ENCODE peak calls at places on chromosomes 3 and 15, in eight cellular contexts. I, Y, K, L, P, G, X and Q are unnamed samples.
A peak's percentile ranks its signal among the peaks of the same experiment; 100 is the strongest.

GRCh38 chr3:16050641-16051467 is 123.6 kb upstream of the GALNT15 start:
- DNase-seq in I (no peak), Y (no peak), K (no peak), L (no peak), P (no peak), G (no peak), X (no peak), Q (no peak)

GRCh38 chr3:183117046-183117445 is 17.8 kb upstream of the MCCC1 start:
- DNase-seq in I (no peak), Y (no peak), K (no peak), L (no peak), P (no peak), G (no peak), X (no peak), Q (no peak)

GRCh38 chr15:99504823-99505551 is 60.8 kb upstream of the MEF2A start:
- DNase-seq in I (peak; percentile 50), Y (no peak), K (no peak), L (no peak), P (peak; percentile 40), G (no peak), X (no peak), Q (no peak)

GRCh38 chr15:83365370-83365938 is 81.0 kb upstream of the BNC1 start:
- DNase-seq in I (no peak), Y (peak; percentile 57), K (peak; percentile 41), L (no peak), P (peak; percentile 76), G (no peak), X (peak; percentile 49), Q (no peak)

GRCh38 chr15:74842581-74843444 is at the start of gene ULK3:
- DNase-seq in I (peak; percentile 92), Y (peak; percentile 95), K (peak; percentile 79), L (peak; percentile 92), P (peak; percentile 94), G (peak; percentile 97), X (no peak), Q (peak; percentile 98)

GRCh38 chr15:76236350-76236749 is 74.9 kb downstream of the ETFA start:
- DNase-seq in I (no peak), Y (no peak), K (no peak), L (no peak), P (no peak), G (no peak), X (no peak), Q (no peak)

GRCh38 chr3:107235193-107235922 is 141.9 kb upstream of the CCDC54 start:
- DNase-seq in I (no peak), Y (no peak), K (no peak), L (no peak), P (no peak), G (no peak), X (no peak), Q (no peak)

GRCh38 chr3:119559441-119559963 is at the start of gene CD80:
- DNase-seq in I (peak; percentile 72), Y (peak; percentile 51), K (peak; percentile 48), L (peak; percentile 86), P (peak; percentile 19), G (no peak), X (peak; percentile 5), Q (peak; percentile 59)

GRCh38 chr3:156608601-156609000 is 53.7 kb upstream of the SSR3 start:
- DNase-seq in I (no peak), Y (no peak), K (no peak), L (no peak), P (no peak), G (no peak), X (no peak), Q (no peak)

GRCh38 chr3:29128004-29128403 is 152.9 kb upstream of the RBMS3 start:
- DNase-seq in I (no peak), Y (peak; percentile 28), K (no peak), L (no peak), P (no peak), G (no peak), X (no peak), Q (no peak)

GRCh38 chr3:148717918-148718317 is 20.2 kb downstream of the AGTR1 start:
- DNase-seq in I (no peak), Y (no peak), K (no peak), L (no peak), P (no peak), G (no peak), X (no peak), Q (no peak)

GRCh38 chr15:55247766-55248427 is 41.7 kb downstream of the RAB27A start:
- DNase-seq in I (no peak), Y (no peak), K (no peak), L (no peak), P (no peak), G (no peak), X (no peak), Q (no peak)

GRCh38 chr3:176633511-176633910 is 563.8 kb downstream of the TBL1XR1 start:
- DNase-seq in I (no peak), Y (peak; percentile 21), K (no peak), L (no peak), P (no peak), G (no peak), X (no peak), Q (no peak)

GRCh38 chr3:63561879-63562278 is 90.6 kb upstream of the SNTN start:
- DNase-seq in I (no peak), Y (no peak), K (no peak), L (no peak), P (no peak), G (no peak), X (no peak), Q (no peak)
- TF ChIP-seq CTCF in I (no peak), Y (no peak), K (no peak), L (no peak), P (no peak), G (no peak), X (no peak), Q (no peak)

GRCh38 chr3:169772951-169773816 is at the start of gene MYNN:
- DNase-seq in I (peak; percentile 91), Y (peak; percentile 92), K (peak; percentile 82), L (peak; percentile 91), P (peak; percentile 74), G (peak; percentile 96), X (peak; percentile 65), Q (peak; percentile 88)
- TF ChIP-seq CTCF in I (no peak), Y (peak; percentile 16), K (peak; percentile 51), L (no peak), P (no peak), G (peak; percentile 19), X (no peak), Q (no peak)

DNA sequence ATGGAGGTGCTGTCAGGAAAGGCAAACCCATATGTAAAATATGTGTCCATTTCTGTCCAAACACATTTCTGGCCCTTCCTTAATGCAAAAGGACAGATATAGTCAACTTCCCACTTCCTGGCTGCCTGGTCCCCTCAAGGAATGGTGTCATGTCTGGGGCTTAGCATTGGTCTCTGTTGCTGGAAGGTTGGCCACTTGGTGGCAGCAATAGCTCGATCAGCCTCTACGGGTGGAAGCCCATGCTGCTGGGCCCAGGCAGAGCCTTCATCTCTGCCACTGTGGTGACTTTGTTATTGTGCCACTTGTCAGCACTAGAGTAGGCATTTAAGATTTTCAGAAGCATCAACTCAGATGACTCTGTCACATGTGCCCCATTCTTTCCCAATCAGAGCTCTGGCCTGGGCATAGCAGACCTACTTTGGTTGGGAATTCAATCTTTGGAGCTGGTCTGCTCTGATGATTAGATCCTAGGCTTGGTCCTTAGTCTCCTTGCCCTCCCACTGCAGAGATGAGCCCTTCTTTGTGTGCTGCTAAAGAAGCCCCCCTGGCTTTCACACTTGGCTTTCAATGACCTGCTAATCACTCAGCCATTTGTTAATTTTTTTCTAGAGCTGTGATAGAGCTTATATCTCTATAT is 51.0 kb upstream of the SPSB4 start:
- DNase-seq in I (peak; percentile 65), Y (peak; percentile 82), K (peak; percentile 53), L (no peak), P (peak; percentile 33), G (peak; percentile 88), X (peak; percentile 16), Q (peak; percentile 43)
- TF ChIP-seq CTCF in I (peak; percentile 81), Y (peak; percentile 78), K (peak; percentile 80), L (peak; percentile 34), P (peak; percentile 43), G (peak; percentile 91), X (peak; percentile 67), Q (peak; percentile 80)

GRCh38 chr3:14780927-14781507 is 37.7 kb upstream of the FGD5 start:
- DNase-seq in I (no peak), Y (peak; percentile 82), K (peak; percentile 35), L (no peak), P (no peak), G (no peak), X (no peak), Q (peak; percentile 82)
- TF ChIP-seq CTCF in I (peak; percentile 72), Y (peak; percentile 86), K (peak; percentile 80), L (peak; percentile 17), P (no peak), G (peak; percentile 35), X (peak; percentile 76), Q (peak; percentile 79)

GRCh38 chr3:61172684-61173083 is 78.6 kb downstream of the FHIT start:
- DNase-seq in I (no peak), Y (peak; percentile 36), K (no peak), L (no peak), P (no peak), G (no peak), X (no peak), Q (peak; percentile 17)
- TF ChIP-seq CTCF in I (no peak), Y (no peak), K (no peak), L (no peak), P (no peak), G (no peak), X (no peak), Q (peak; percentile 11)

GRCh38 chr15:32923176-32923575 is 205.4 kb downstream of the GREM1 start:
- DNase-seq in I (no peak), Y (no peak), K (no peak), L (no peak), P (no peak), G (no peak), X (no peak), Q (no peak)

GRCh38 chr15:32933241-32933640 is 215.4 kb downstream of the GREM1 start:
- DNase-seq in I (no peak), Y (no peak), K (no peak), L (no peak), P (no peak), G (no peak), X (no peak), Q (no peak)

GRCh38 chr15:32927124-32927523 is 209.3 kb downstream of the GREM1 start:
- DNase-seq in I (no peak), Y (no peak), K (no peak), L (no peak), P (no peak), G (no peak), X (no peak), Q (no peak)

DNA sequence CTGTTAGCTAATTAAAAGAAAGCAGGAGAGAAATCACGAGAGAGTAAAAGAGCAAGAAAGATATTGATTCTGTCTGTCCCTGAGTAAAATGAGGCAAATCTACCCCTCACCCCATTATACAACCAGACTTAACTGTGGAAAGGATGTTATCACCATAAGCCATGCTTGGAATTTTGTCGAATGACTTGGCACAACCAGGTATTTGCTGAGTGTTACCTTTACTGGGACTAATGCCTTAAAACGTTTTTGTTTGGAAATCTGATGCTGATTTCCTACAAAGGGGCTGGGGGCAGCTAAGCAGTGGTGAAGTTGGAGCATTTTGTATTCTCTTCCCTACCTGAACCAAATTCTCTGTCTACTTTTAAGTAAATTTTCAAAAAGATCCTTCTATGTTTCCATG is 211.1 kb downstream of the GREM1 start:
- DNase-seq in I (no peak), Y (no peak), K (no peak), L (no peak), P (no peak), G (no peak), X (no peak), Q (no peak)
- TF ChIP-seq CTCF in I (no peak), Y (no peak), K (no peak), L (no peak), P (no peak), G (no peak), X (no peak), Q (no peak)